ENCODE peak calls at places on chromosomes 16 and 17, in five cellular contexts. Y, C, Q, L and F are unnamed samples.

GRCh38 chr17:12909046-12909445 is 108.8 kb downstream of the ELAC2 start:
- DNase-seq in Y (no peak), C (no peak), Q (no peak), L (no peak), F (no peak)

GRCh38 chr16:4115941-4116327 is 308 bp downstream of the ADCY9 start:
- DNase-seq in Y (no peak), C (no peak), Q (no peak), L (no peak), F (no peak)

GRCh38 chr17:49730078-49730786 is 22.5 kb upstream of the SLC35B1 start:
- DNase-seq in Y (peak; percentile 33), C (no peak), Q (peak; percentile 96), L (no peak), F (no peak)

GRCh38 chr16:81697321-81697885 is 81.7 kb upstream of the PLCG2 start:
- DNase-seq in Y (peak; percentile 53), C (peak; percentile 57), Q (peak; percentile 66), L (peak; percentile 48), F (peak; percentile 85)

GRCh38 chr16:16960785-16961184 is 510.0 kb downstream of the XYLT1 start:
- DNase-seq in Y (no peak), C (no peak), Q (no peak), L (no peak), F (no peak)

GRCh38 chr17:17710728-17711541 is 29.7 kb downstream of the RAI1 start:
- DNase-seq in Y (no peak), C (peak; percentile 27), Q (peak; percentile 88), L (peak; percentile 86), F (peak; percentile 89)

GRCh38 chr16:57711-58110 is 4.1 kb downstream of the SNRNP25 start:
- DNase-seq in Y (no peak), C (no peak), Q (no peak), L (no peak), F (peak; percentile 31)

GRCh38 chr17:64005734-64006167 is 7.6 kb downstream of the PRR29 start:
- DNase-seq in Y (peak; percentile 25), C (peak; percentile 59), Q (no peak), L (no peak), F (no peak)

GRCh38 chr17:17812211-17813054 is 24.4 kb downstream of the SREBF1 start:
- DNase-seq in Y (peak; percentile 72), C (peak; percentile 72), Q (peak; percentile 75), L (peak; percentile 59), F (no peak)

GRCh38 chr17:36501351-36501750 is 14.9 kb downstream of the ZNHIT3 start:
- DNase-seq in Y (no peak), C (peak; percentile 10), Q (no peak), L (no peak), F (no peak)

GRCh38 chr17:12613566-12613965 is 52.1 kb upstream of the MYOCD start:
- DNase-seq in Y (no peak), C (no peak), Q (peak; percentile 28), L (no peak), F (no peak)

GRCh38 chr16:12439443-12440232 is 364.0 kb downstream of the CPPED1 start:
- DNase-seq in Y (no peak), C (no peak), Q (no peak), L (no peak), F (no peak)

GRCh38 chr17:185445-186138 is 4.1 kb upstream of the DOC2B start:
- DNase-seq in Y (no peak), C (no peak), Q (no peak), L (peak; percentile 75), F (no peak)

GRCh38 chr16:22402191-22402590 is 27.8 kb upstream of the CDR2 start:
- DNase-seq in Y (no peak), C (no peak), Q (no peak), L (no peak), F (no peak)

GRCh38 chr17:4520060-4520880 is 21.6 kb downstream of the SPNS2 start:
- DNase-seq in Y (no peak), C (no peak), Q (no peak), L (no peak), F (no peak)

GRCh38 chr16:60013076-60013475 is 1279.0 kb upstream of the GOT2 start:
- DNase-seq in Y (no peak), C (no peak), Q (no peak), L (no peak), F (no peak)

GRCh38 chr17:1873418-1873817 is 43.6 kb downstream of the RPA1 start:
- DNase-seq in Y (no peak), C (no peak), Q (no peak), L (no peak), F (no peak)

GRCh38 chr17:45046536-45047125 is 4.8 kb downstream of the DCAKD start:
- DNase-seq in Y (no peak), C (no peak), Q (no peak), L (peak; percentile 91), F (no peak)

GRCh38 chr17:77125432-77125901 is 15.3 kb upstream of the SEC14L1 start:
- DNase-seq in Y (no peak), C (no peak), Q (peak; percentile 75), L (peak; percentile 96), F (no peak)

GRCh38 chr16:81265052-81265451 is 26.6 kb downstream of the BCO1 start:
- DNase-seq in Y (no peak), C (no peak), Q (no peak), L (no peak), F (no peak)

GRCh38 chr17:4845128-4845527 is 12.0 kb downstream of the MINK1 start:
- DNase-seq in Y (no peak), C (no peak), Q (no peak), L (no peak), F (no peak)

GRCh38 chr17:39867084-39867890 is 715 bp upstream of the ZPBP2 start:
- DNase-seq in Y (no peak), C (no peak), Q (no peak), L (no peak), F (no peak)

GRCh38 chr17:29866746-29867404 is 63.2 kb downstream of the SSH2 start:
- DNase-seq in Y (no peak), C (no peak), Q (no peak), L (no peak), F (no peak)

GRCh38 chr17:10421946-10422542 is at the start of gene MYH8:
- DNase-seq in Y (no peak), C (no peak), Q (no peak), L (no peak), F (no peak)

GRCh38 chr17:73203135-73203787 is 10.4 kb downstream of the COG1 start:
- DNase-seq in Y (peak; percentile 6), C (no peak), Q (peak; percentile 47), L (no peak), F (no peak)

GRCh38 chr16:85583491-85584181 is 29.5 kb upstream of the GSE1 start:
- DNase-seq in Y (no peak), C (no peak), Q (peak; percentile 53), L (no peak), F (no peak)

GRCh38 chr17:46191332-46192210 is 1.7 kb downstream of the KANSL1 start:
- DNase-seq in Y (no peak), C (peak; percentile 57), Q (peak; percentile 51), L (peak; percentile 29), F (no peak)

GRCh38 chr16:76246587-76246986 is 30.6 kb upstream of the CNTNAP4 start:
- DNase-seq in Y (no peak), C (no peak), Q (no peak), L (no peak), F (no peak)

GRCh38 chr16:51392651-51393187 is 241.6 kb upstream of the SALL1 start:
- DNase-seq in Y (no peak), C (no peak), Q (peak; percentile 75), L (peak; percentile 33), F (no peak)

GRCh38 chr17:72110953-72111339 is 9.9 kb upstream of the SOX9 start:
- DNase-seq in Y (no peak), C (no peak), Q (no peak), L (no peak), F (no peak)
- H3K4me3 ChIP-seq in Y (no peak overlapping the region), C (no peak overlapping the region), Q (no peak overlapping the region), L (no peak overlapping the region), F (no peak overlapping the region)

DNA sequence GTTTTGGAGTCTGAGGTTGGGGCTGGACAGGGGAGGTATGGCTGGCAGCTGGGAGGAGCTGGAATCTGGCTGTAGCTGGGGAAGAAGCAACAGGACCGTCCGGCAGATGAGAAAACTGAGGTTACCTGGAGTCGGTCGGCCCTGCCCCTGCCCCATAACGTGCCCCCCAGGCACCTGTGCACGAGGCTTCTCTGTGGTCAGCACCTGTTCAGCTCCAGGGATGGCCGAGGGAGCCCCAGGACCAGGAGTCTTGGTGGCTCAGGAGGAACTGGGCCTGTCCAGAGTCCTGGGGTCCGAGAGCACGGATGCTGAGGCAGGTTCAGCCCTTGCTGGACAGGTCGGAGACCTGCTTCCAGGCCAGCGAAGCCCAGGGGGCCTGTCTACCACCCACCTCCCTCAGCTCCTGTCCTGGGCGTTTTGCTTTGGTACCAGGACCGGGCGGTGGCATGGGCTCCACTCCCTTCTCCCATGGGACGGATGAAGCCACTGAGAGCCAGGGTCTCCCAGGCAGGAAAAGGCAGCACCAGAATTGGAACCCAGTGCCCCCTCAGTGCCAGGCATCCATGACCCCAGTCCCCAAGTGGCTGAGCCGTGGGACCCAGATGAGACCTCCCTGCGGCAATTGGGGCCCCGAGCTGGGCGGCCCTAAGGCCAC is 17.1 kb upstream of the CBFA2T3 start:
- DNase-seq in Y (no peak), C (no peak), Q (no peak), L (no peak), F (peak; percentile 64)
- H3K27me3 ChIP-seq in Y (peaks cover 12% of the 10 kb centered on the region), C (no peaks in the 10 kb centered on the region), Q (no peaks in the 10 kb centered on the region), L (peaks cover 13% of the 10 kb centered on the region), F (no peaks in the 10 kb centered on the region)

DNA sequence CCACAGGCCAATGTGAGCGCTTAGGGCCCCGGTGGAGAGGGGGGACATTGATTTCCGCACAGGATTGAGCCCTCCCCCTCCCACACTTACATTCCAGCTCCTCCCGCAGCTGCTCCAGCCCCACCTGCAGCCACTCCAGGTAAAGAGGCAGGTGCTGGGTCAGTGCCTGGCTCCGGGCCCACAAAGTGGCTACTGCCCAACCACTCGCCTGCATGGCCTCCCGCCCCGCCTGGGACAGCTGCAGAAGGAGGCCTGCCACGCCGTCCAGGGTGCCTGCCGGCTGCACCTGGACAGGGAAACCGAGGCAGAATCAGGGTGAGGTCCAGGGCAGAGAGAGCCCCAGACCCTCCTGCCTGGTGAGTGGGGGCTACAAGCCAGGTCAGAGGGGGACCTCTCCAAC is 46.3 kb downstream of the RMI2 start:
- DNase-seq in Y (no peak), C (no peak), Q (no peak), L (no peak), F (peak; percentile 84)
- H3K27ac ChIP-seq in Y (no peak overlapping the region), C (no peak overlapping the region), Q (no peak overlapping the region), L (no peak overlapping the region), F (no peak overlapping the region)

GRCh38 chr17:65228734-65229390 is 91.7 kb downstream of the RGS9 start:
- DNase-seq in Y (no peak), C (peak; percentile 40), Q (peak; percentile 93), L (peak; percentile 17), F (peak; percentile 46)
- H3K4me3 ChIP-seq in Y (no peak overlapping the region), C (no peak overlapping the region), Q (no peak overlapping the region), L (no peak overlapping the region), F (no peak overlapping the region)

GRCh38 chr17:79290726-79291125 is 216.1 kb downstream of the ENGASE start:
- DNase-seq in Y (no peak), C (no peak), Q (no peak), L (no peak), F (no peak)
- H3K27me3 ChIP-seq in Y (no peaks in the 10 kb centered on the region), C (peaks cover 24% of the 10 kb centered on the region), Q (peaks cover 26% of the 10 kb centered on the region), L (peaks cover 2% of the 10 kb centered on the region), F (no peaks in the 10 kb centered on the region)

GRCh38 chr16:27703545-27703944 is 153.6 kb downstream of the KATNIP start:
- DNase-seq in Y (peak; percentile 21), C (no peak), Q (peak; percentile 41), L (no peak), F (no peak)
- H3K27ac ChIP-seq in Y (peak overlapping the region; percentile 51), C (no peak overlapping the region), Q (no peak overlapping the region), L (no peak overlapping the region), F (no peak overlapping the region)